ENCODE peak calls at places on chromosomes 1 and 21, in ten cellular contexts. One of them, this sample, is unnamed.

GRCh38 chr1:6099787-6100765 is 54.4 kb downstream of the KCNAB2 start:
- DNase-seq in ovary: no peak
- DNase-seq in K562: no peak
- DNase-seq in uterus: no peak
- DNase-seq in transverse colon: no peak
- DNase-seq in sigmoid colon: peak; percentile 57
- DNase-seq in A549: no peak
- DNase-seq in heart left ventricle: peak; percentile 26
- DNase-seq in body of pancreas: no peak
- DNase-seq in adrenal gland: no peak
- DNase-seq in this sample: no peak

GRCh38 chr1:94734963-94735899 is 84.9 kb upstream of the SLC44A3 start:
- DNase-seq in heart left ventricle: no peak
- DNase-seq in transverse colon: peak; percentile 71
- DNase-seq in sigmoid colon: no peak
- DNase-seq in body of pancreas: peak; percentile 63
- DNase-seq in uterus: peak; percentile 44
- DNase-seq in ovary: peak; percentile 57
- DNase-seq in A549: no peak
- DNase-seq in K562: peak; percentile 53
- DNase-seq in adrenal gland: peak; percentile 62
- DNase-seq in this sample: no peak

GRCh38 chr1:47656719-47657685 is 219.2 kb downstream of the FOXD2 start:
- DNase-seq in transverse colon: no peak
- DNase-seq in body of pancreas: no peak
- DNase-seq in uterus: no peak
- DNase-seq in adrenal gland: peak; percentile 27
- DNase-seq in ovary: no peak
- DNase-seq in A549: no peak
- DNase-seq in sigmoid colon: peak; percentile 72
- DNase-seq in K562: no peak
- DNase-seq in heart left ventricle: no peak
- DNase-seq in this sample: no peak

GRCh38 chr21:44378646-44379581 is 25.5 kb downstream of the TRPM2 start:
- DNase-seq in adrenal gland: peak; percentile 4
- DNase-seq in sigmoid colon: no peak
- DNase-seq in transverse colon: no peak
- DNase-seq in ovary: no peak
- DNase-seq in heart left ventricle: no peak
- DNase-seq in A549: no peak
- DNase-seq in K562: no peak
- DNase-seq in uterus: no peak
- DNase-seq in body of pancreas: no peak
- DNase-seq in this sample: no peak

GRCh38 chr1:53154859-53155438 is 12.5 kb upstream of the SLC1A7 start:
- DNase-seq in uterus: no peak
- DNase-seq in transverse colon: no peak
- DNase-seq in heart left ventricle: no peak
- DNase-seq in adrenal gland: no peak
- DNase-seq in K562: no peak
- DNase-seq in A549: no peak
- DNase-seq in body of pancreas: no peak
- DNase-seq in sigmoid colon: no peak
- DNase-seq in ovary: no peak
- DNase-seq in this sample: no peak

GRCh38 chr1:98661544-98662353 is at the start of gene SNX7:
- DNase-seq in uterus: peak; percentile 76
- DNase-seq in body of pancreas: peak; percentile 86
- DNase-seq in heart left ventricle: peak; percentile 90
- DNase-seq in sigmoid colon: peak; percentile 91
- DNase-seq in transverse colon: peak; percentile 89
- DNase-seq in ovary: peak; percentile 84
- DNase-seq in A549: peak; percentile 59
- DNase-seq in K562: no peak
- DNase-seq in adrenal gland: peak; percentile 86
- DNase-seq in this sample: peak; percentile 70

GRCh38 chr1:13228343-13228781 is 2.4 kb upstream of the PRAMEF18 start:
- DNase-seq in heart left ventricle: no peak
- DNase-seq in K562: peak; percentile 19
- DNase-seq in ovary: no peak
- DNase-seq in adrenal gland: no peak
- DNase-seq in sigmoid colon: no peak
- DNase-seq in uterus: no peak
- DNase-seq in transverse colon: peak; percentile 31
- DNase-seq in body of pancreas: peak; percentile 37
- DNase-seq in A549: no peak
- DNase-seq in this sample: no peak

GRCh38 chr1:95311006-95311405 is 77.0 kb downstream of the RWDD3 start:
- DNase-seq in transverse colon: no peak
- DNase-seq in adrenal gland: no peak
- DNase-seq in sigmoid colon: no peak
- DNase-seq in body of pancreas: no peak
- DNase-seq in ovary: no peak
- DNase-seq in heart left ventricle: no peak
- DNase-seq in uterus: no peak
- DNase-seq in A549: no peak
- DNase-seq in K562: no peak
- DNase-seq in this sample: no peak

GRCh38 chr1:37338658-37339057 is 135.7 kb upstream of the ZC3H12A start:
- DNase-seq in heart left ventricle: no peak
- DNase-seq in adrenal gland: peak; percentile 15
- DNase-seq in ovary: no peak
- DNase-seq in sigmoid colon: no peak
- DNase-seq in uterus: no peak
- DNase-seq in body of pancreas: no peak
- DNase-seq in K562: no peak
- DNase-seq in A549: no peak
- DNase-seq in transverse colon: no peak
- DNase-seq in this sample: no peak

GRCh38 chr1:232974971-232975370 is 24.6 kb downstream of the NTPCR start:
- DNase-seq in sigmoid colon: no peak
- DNase-seq in transverse colon: no peak
- DNase-seq in ovary: no peak
- DNase-seq in adrenal gland: peak; percentile 84
- DNase-seq in K562: no peak
- DNase-seq in body of pancreas: no peak
- DNase-seq in heart left ventricle: no peak
- DNase-seq in uterus: no peak
- DNase-seq in A549: no peak
- DNase-seq in this sample: no peak

GRCh38 chr1:216175714-216176113 is 247.5 kb downstream of the USH2A start:
- DNase-seq in K562: no peak
- DNase-seq in body of pancreas: no peak
- DNase-seq in ovary: no peak
- DNase-seq in uterus: no peak
- DNase-seq in adrenal gland: no peak
- DNase-seq in transverse colon: no peak
- DNase-seq in heart left ventricle: no peak
- DNase-seq in sigmoid colon: no peak
- DNase-seq in A549: no peak
- DNase-seq in this sample: peak; percentile 7

GRCh38 chr21:25062061-25062460 is 545.2 kb downstream of the MRPL39 start:
- DNase-seq in body of pancreas: no peak
- DNase-seq in K562: no peak
- DNase-seq in sigmoid colon: no peak
- DNase-seq in A549: no peak
- DNase-seq in uterus: no peak
- DNase-seq in ovary: no peak
- DNase-seq in heart left ventricle: no peak
- DNase-seq in transverse colon: no peak
- DNase-seq in adrenal gland: no peak
- DNase-seq in this sample: no peak

GRCh38 chr1:146036990-146037646 is 15.6 kb upstream of the HJV start:
- DNase-seq in transverse colon: peak; percentile 84
- DNase-seq in adrenal gland: peak; percentile 84
- DNase-seq in A549: peak; percentile 64
- DNase-seq in ovary: peak; percentile 86
- DNase-seq in K562: peak; percentile 39
- DNase-seq in sigmoid colon: peak; percentile 91
- DNase-seq in uterus: peak; percentile 90
- DNase-seq in body of pancreas: peak; percentile 85
- DNase-seq in heart left ventricle: peak; percentile 73
- DNase-seq in this sample: no peak

GRCh38 chr1:45009296-45009865 is 1.7 kb downstream of the HECTD3 start:
- DNase-seq in sigmoid colon: no peak
- DNase-seq in body of pancreas: no peak
- DNase-seq in uterus: no peak
- DNase-seq in K562: no peak
- DNase-seq in adrenal gland: no peak
- DNase-seq in ovary: no peak
- DNase-seq in heart left ventricle: no peak
- DNase-seq in A549: no peak
- DNase-seq in transverse colon: no peak
- DNase-seq in this sample: no peak

DNA sequence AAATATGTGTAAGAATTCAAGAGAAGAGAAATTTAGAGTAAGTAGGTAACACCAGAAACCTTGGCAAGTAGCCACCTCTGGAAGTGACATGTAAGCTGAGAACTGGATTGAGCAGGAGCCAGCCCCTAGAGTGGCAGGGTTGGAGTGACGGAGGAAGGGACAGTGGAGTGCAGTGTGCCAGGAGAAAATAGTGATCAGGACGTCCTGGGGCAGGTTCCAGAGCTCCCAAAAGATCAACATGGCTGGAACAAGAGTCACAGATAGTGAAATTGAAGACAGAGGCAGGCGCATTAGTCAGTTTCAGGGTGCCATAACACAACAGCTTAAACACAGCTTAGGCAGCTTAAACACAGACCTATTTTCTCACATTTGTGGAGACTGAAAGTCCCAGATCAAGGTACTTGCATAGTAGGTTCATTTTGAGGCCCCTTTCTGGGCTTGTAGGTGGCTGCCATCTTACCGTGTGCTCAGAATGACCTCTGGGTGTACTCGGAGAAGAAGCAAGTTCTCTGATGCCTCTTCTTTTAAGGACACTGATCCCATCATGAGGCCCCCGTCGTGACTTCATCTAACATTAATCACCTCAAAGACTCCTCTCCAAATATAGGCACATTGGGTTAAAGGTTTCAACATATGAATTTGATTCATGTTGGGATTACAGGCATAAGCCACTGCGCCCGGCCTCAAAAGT is 37.2 kb downstream of the GNPAT start:
- DNase-seq in body of pancreas: peak; percentile 39
- DNase-seq in heart left ventricle: peak; percentile 83
- DNase-seq in uterus: no peak
- DNase-seq in ovary: no peak
- DNase-seq in sigmoid colon: no peak
- DNase-seq in K562: no peak
- DNase-seq in transverse colon: no peak
- DNase-seq in adrenal gland: no peak
- DNase-seq in A549: no peak
- DNase-seq in this sample: no peak
- TF ChIP-seq POLR2A in body of pancreas: no peak
- TF ChIP-seq POLR2A in heart left ventricle: no peak
- TF ChIP-seq POLR2A in uterus: no peak
- TF ChIP-seq POLR2A in ovary: no peak
- TF ChIP-seq POLR2A in sigmoid colon: no peak
- TF ChIP-seq POLR2A in K562: no peak
- TF ChIP-seq POLR2A in transverse colon: no peak
- TF ChIP-seq POLR2A in adrenal gland: no peak
- TF ChIP-seq POLR2A in A549: no peak
- TF ChIP-seq POLR2A in this sample: no peak

GRCh38 chr1:112700290-112701226 is 6.4 kb downstream of the RHOC start:
- DNase-seq in adrenal gland: peak; percentile 96
- DNase-seq in body of pancreas: peak; percentile 92
- DNase-seq in ovary: peak; percentile 100
- DNase-seq in transverse colon: peak; percentile 95
- DNase-seq in A549: peak; percentile 57
- DNase-seq in heart left ventricle: peak; percentile 99
- DNase-seq in K562: peak; percentile 94
- DNase-seq in sigmoid colon: peak; percentile 99
- DNase-seq in uterus: peak; percentile 100
- DNase-seq in this sample: peak; percentile 80
- TF ChIP-seq POLR2A in adrenal gland: peak; percentile 23
- TF ChIP-seq POLR2A in body of pancreas: no peak
- TF ChIP-seq POLR2A in ovary: peak; percentile 23
- TF ChIP-seq POLR2A in transverse colon: peak; percentile 15
- TF ChIP-seq POLR2A in A549: no peak
- TF ChIP-seq POLR2A in heart left ventricle: peak; percentile 20
- TF ChIP-seq POLR2A in K562: peak; percentile 77
- TF ChIP-seq POLR2A in sigmoid colon: no peak
- TF ChIP-seq POLR2A in uterus: peak; percentile 67
- TF ChIP-seq POLR2A in this sample: no peak

DNA sequence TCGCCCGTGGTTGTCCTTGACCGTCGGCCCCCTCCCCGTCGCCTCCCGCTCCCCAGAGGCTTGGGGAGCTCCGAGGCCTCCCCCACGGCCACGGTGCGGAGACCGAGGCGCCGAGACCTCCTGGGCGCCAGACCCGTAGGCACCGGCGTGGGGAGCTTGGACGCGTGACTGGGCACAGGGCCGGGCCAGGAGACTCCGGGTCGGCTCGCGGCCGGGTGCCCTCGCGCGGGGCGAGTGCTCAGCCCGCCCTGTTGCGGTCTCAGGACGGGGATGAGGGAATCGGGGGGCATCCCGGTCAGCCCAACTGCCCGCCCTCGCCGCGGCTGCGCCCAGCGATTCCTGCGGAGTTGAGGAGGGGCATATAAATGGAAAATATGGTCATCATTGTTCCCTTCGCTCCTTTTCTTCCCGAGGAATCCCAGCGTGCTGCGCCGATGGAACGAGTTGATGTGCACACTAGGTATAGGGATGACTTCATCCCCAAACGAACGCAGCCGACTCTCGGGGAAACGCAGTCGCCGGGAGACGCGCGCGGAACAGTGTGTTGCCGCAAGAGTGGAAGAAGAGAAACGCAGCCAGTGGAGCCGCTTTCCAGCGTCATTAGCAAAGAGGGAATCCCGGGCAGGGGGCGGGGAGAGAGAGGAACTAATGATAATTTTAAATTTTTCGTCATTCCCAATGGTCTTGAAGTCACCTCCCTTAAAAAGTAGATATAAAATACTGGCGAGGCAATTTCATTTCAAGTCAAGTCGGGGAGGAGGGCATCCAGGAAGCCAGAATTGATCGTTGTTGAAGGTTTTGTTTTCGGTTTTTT is 747 bp upstream of the ENAH start:
- DNase-seq in K562: no peak
- DNase-seq in transverse colon: peak; percentile 72
- DNase-seq in adrenal gland: peak; percentile 66
- DNase-seq in body of pancreas: peak; percentile 73
- DNase-seq in sigmoid colon: peak; percentile 93
- DNase-seq in uterus: peak; percentile 88
- DNase-seq in ovary: peak; percentile 83
- DNase-seq in A549: peak; percentile 51
- DNase-seq in heart left ventricle: peak; percentile 80
- DNase-seq in this sample: peak; percentile 35
- TF ChIP-seq POLR2A in K562: no peak
- TF ChIP-seq POLR2A in transverse colon: peak; percentile 66
- TF ChIP-seq POLR2A in adrenal gland: no peak
- TF ChIP-seq POLR2A in body of pancreas: peak; percentile 83
- TF ChIP-seq POLR2A in sigmoid colon: peak; percentile 49
- TF ChIP-seq POLR2A in uterus: peak; percentile 44
- TF ChIP-seq POLR2A in ovary: peak; percentile 68
- TF ChIP-seq POLR2A in A549: peak; percentile 38
- TF ChIP-seq POLR2A in heart left ventricle: peak; percentile 15
- TF ChIP-seq POLR2A in this sample: no peak

GRCh38 chr1:40381268-40382109 is 8.0 kb downstream of the SMAP2 start:
- DNase-seq in heart left ventricle: no peak
- DNase-seq in uterus: no peak
- DNase-seq in ovary: no peak
- DNase-seq in A549: no peak
- DNase-seq in transverse colon: no peak
- DNase-seq in adrenal gland: no peak
- DNase-seq in body of pancreas: no peak
- DNase-seq in K562: no peak
- DNase-seq in sigmoid colon: no peak
- DNase-seq in this sample: no peak
- TF ChIP-seq POLR2A in heart left ventricle: no peak
- TF ChIP-seq POLR2A in uterus: no peak
- TF ChIP-seq POLR2A in ovary: no peak
- TF ChIP-seq POLR2A in A549: no peak
- TF ChIP-seq POLR2A in transverse colon: peak; percentile 72
- TF ChIP-seq POLR2A in adrenal gland: no peak
- TF ChIP-seq POLR2A in body of pancreas: no peak
- TF ChIP-seq POLR2A in K562: no peak
- TF ChIP-seq POLR2A in sigmoid colon: no peak
- TF ChIP-seq POLR2A in this sample: no peak

This sample was measured in H54.